ENCODE peak calls at places on chromosomes 3 and 15, in five cellular contexts. G, P, Z, L and V are unnamed samples.

GRCh38 chr3:11818033-11818432 is 28.7 kb downstream of the TAMM41 start:
- DNase-seq in G (no peak), P (no peak), Z (peak; percentile 11), L (no peak), V (no peak)

GRCh38 chr3:155746703-155747102 is 1.8 kb upstream of the PLCH1 start:
- DNase-seq in G (peak; percentile 37), P (no peak), Z (no peak), L (no peak), V (no peak)

GRCh38 chr3:124526601-124527000 is 203.7 kb upstream of the UMPS start:
- DNase-seq in G (no peak), P (no peak), Z (no peak), L (no peak), V (no peak)

GRCh38 chr3:49718419-49719213 is 868 bp downstream of the AMIGO3 start:
- DNase-seq in G (peak; percentile 12), P (peak; percentile 53), Z (no peak), L (no peak), V (peak; percentile 24)

GRCh38 chr15:48112242-48112641 is 8.5 kb upstream of the SLC24A5 start:
- DNase-seq in G (peak; percentile 73), P (no peak), Z (peak; percentile 30), L (no peak), V (peak; percentile 7)

GRCh38 chr15:20341901-20342605 is 199.5 kb downstream of the GOLGA6L6 start:
- DNase-seq in G (peak; percentile 45), P (peak; percentile 86), Z (no peak), L (no peak), V (peak; percentile 23)

GRCh38 chr3:187027531-187027936 is 97.2 kb downstream of the ST6GAL1 start:
- DNase-seq in G (no peak), P (no peak), Z (no peak), L (no peak), V (no peak)

GRCh38 chr3:64900916-64901903 is 213.4 kb upstream of the ADAMTS9 start:
- DNase-seq in G (no peak), P (no peak), Z (peak; percentile 64), L (peak; percentile 39), V (no peak)

GRCh38 chr3:195910499-195910845 is 2.1 kb upstream of the TNK2 start:
- DNase-seq in G (no peak), P (no peak), Z (no peak), L (no peak), V (no peak)

GRCh38 chr3:195909294-195909644 is 918 bp upstream of the TNK2 start:
- DNase-seq in G (peak; percentile 78), P (no peak), Z (peak; percentile 27), L (no peak), V (no peak)

GRCh38 chr3:195908439-195909293 is at the start of gene TNK2:
- DNase-seq in G (peak; percentile 52), P (no peak), Z (no peak), L (no peak), V (peak; percentile 30)

GRCh38 chr3:195911041-195911945 is 2.9 kb upstream of the TNK2 start:
- DNase-seq in G (no peak), P (peak; percentile 34), Z (no peak), L (no peak), V (no peak)

GRCh38 chr3:195909645-195910498 is 1.5 kb upstream of the TNK2 start:
- DNase-seq in G (peak; percentile 88), P (peak; percentile 81), Z (peak; percentile 61), L (peak; percentile 87), V (peak; percentile 81)
- H3K4me1 ChIP-seq in G (peaks cover 19% of the 10 kb centered on the region), P (peaks cover 7% of the 10 kb centered on the region), Z (peaks cover 25% of the 10 kb centered on the region), L (peaks cover 29% of the 10 kb centered on the region), V (peaks cover 35% of the 10 kb centered on the region)

GRCh38 chr3:61965770-61966131 is 404.4 kb downstream of the PTPRG start:
- DNase-seq in G (no peak), P (no peak), Z (no peak), L (no peak), V (no peak)

GRCh38 chr3:61960976-61961375 is 399.6 kb downstream of the PTPRG start:
- DNase-seq in G (no peak), P (no peak), Z (no peak), L (no peak), V (no peak)

GRCh38 chr3:61964566-61964965 is 403.2 kb downstream of the PTPRG start:
- DNase-seq in G (no peak), P (no peak), Z (peak; percentile 6), L (no peak), V (no peak)

GRCh38 chr3:61966200-61966599 is 404.8 kb downstream of the PTPRG start:
- DNase-seq in G (no peak), P (no peak), Z (peak; percentile 4), L (no peak), V (no peak)

DNA sequence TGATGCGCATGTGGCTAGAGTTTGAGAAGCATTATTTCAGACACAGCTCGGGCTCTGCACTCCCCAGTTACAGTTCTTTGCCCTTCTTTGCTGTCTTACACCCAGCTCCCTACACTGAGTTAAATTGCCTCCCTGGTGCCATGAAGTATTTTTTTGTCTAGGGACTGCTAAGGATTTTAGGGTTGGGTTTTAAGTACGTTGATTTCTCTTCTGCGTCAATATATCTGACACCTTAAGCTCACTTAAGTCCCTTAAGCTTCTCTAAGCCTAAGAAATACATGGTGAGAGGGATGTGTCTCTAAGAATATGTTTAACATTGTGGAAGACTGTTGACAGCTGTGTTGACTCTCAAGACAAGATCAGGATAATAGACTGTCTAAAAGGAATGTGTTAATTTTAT is 400.5 kb downstream of the PTPRG start:
- DNase-seq in G (no peak), P (no peak), Z (no peak), L (no peak), V (no peak)
- H3K4me1 ChIP-seq in G (peaks cover 32% of the 10 kb centered on the region), P (no peaks in the 10 kb centered on the region), Z (peaks cover 2% of the 10 kb centered on the region), L (no peaks in the 10 kb centered on the region), V (peaks cover 5% of the 10 kb centered on the region)

DNA sequence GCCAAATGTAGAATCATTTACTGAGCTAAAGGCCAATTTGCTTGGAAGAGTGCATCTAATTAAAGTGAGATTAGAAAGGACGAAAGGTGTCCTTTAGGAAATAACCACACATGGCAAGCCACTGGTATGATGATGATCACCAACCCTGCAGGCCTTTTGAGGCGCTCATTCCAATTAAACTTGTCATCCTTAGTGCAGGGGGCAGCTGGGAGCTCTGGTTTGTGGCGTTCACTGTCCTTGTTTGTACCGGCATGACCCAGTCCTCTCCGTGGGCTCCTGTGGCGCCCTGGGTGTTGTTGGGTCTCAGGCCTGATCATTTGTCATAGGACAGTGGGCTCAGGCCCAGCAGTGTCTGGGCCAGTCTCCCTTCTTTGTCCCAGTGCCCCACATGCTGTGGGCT is 11.0 kb downstream of the LIMD1 start:
- DNase-seq in G (no peak), P (no peak), Z (no peak), L (no peak), V (no peak)
- H3K4me1 ChIP-seq in G (no peaks in the 10 kb centered on the region), P (no peaks in the 10 kb centered on the region), Z (peaks cover 38% of the 10 kb centered on the region), L (peaks cover 34% of the 10 kb centered on the region), V (peaks cover 62% of the 10 kb centered on the region)

GRCh38 chr3:56772926-56773587 is 28.7 kb downstream of the ARHGEF3 start:
- DNase-seq in G (no peak), P (no peak), Z (no peak), L (no peak), V (no peak)
- H3K4me1 ChIP-seq in G (no peaks in the 10 kb centered on the region), P (no peaks in the 10 kb centered on the region), Z (peaks cover 4% of the 10 kb centered on the region), L (peaks cover 34% of the 10 kb centered on the region), V (peaks cover 10% of the 10 kb centered on the region)

DNA sequence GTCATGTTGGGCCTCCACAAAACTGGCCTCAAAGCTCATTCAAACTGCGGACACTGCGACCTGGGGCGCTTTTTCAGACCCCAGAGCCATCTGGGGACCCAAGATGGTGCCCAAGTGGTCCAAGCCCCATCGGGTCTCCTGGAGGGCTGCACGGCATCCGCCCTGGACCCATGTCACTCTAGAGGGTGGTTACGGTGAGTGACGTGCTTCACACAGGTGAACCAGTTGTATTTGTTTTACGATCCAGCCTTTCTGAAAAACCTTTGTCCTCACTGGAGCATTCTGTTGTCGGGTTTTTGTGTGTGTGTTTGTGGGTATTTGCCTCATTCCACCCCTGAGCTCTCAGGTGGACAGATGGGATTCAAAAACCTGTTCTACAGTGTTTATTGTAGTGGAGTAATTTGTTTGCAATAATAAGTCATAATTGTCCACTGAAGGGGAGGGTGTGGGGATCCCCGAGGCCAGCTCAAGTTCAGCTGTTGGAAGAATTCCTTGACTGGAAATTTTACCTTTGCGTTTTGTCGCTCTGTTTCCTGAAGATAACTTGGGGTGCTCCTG is 1.9 kb downstream of the SLC51A start:
- DNase-seq in G (no peak), P (no peak), Z (no peak), L (no peak), V (no peak)
- H3K4me1 ChIP-seq in G (peaks cover 20% of the 10 kb centered on the region), P (no peaks in the 10 kb centered on the region), Z (peaks cover 2% of the 10 kb centered on the region), L (peaks cover 61% of the 10 kb centered on the region), V (peaks cover 7% of the 10 kb centered on the region)

GRCh38 chr3:136750922-136751258 is 1.3 kb downstream of the STAG1 start:
- DNase-seq in G (no peak), P (no peak), Z (peak; percentile 83), L (no peak), V (no peak)

GRCh38 chr3:136750209-136750921 is 1.8 kb downstream of the STAG1 start:
- DNase-seq in G (no peak), P (no peak), Z (no peak), L (peak; percentile 29), V (no peak)

GRCh38 chr3:136751259-136752045 is 726 bp downstream of the STAG1 start:
- DNase-seq in G (peak; percentile 94), P (peak; percentile 64), Z (peak; percentile 73), L (peak; percentile 83), V (peak; percentile 76)

GRCh38 chr3:136752046-136752326 is 192 bp downstream of the STAG1 start:
- DNase-seq in G (peak; percentile 91), P (no peak), Z (no peak), L (no peak), V (no peak)

DNA sequence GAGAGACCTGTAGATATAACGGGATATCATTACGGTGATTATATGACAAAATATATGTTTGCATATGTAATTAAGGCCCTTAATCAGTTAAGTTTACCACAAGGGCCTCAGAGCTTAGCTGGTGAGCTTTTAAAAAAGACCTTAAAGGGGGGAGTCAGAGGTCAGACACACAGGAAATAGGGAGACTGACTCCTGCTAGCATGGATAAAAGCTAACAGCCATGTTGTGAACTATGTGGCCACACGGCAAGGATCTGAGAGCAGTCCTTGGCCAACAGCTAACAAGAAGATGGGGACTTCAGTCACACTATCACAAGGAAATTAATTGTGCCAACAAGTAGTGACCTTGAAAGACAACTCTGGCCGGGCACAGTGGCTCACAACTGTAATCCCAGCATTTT is 3.1 kb downstream of the STAG1 start:
- DNase-seq in G (no peak), P (no peak), Z (no peak), L (no peak), V (no peak)
- H3K4me1 ChIP-seq in G (peaks cover 36% of the 10 kb centered on the region), P (no peaks in the 10 kb centered on the region), Z (peaks cover 3% of the 10 kb centered on the region), L (peaks cover 30% of the 10 kb centered on the region), V (peaks cover 16% of the 10 kb centered on the region)

DNA sequence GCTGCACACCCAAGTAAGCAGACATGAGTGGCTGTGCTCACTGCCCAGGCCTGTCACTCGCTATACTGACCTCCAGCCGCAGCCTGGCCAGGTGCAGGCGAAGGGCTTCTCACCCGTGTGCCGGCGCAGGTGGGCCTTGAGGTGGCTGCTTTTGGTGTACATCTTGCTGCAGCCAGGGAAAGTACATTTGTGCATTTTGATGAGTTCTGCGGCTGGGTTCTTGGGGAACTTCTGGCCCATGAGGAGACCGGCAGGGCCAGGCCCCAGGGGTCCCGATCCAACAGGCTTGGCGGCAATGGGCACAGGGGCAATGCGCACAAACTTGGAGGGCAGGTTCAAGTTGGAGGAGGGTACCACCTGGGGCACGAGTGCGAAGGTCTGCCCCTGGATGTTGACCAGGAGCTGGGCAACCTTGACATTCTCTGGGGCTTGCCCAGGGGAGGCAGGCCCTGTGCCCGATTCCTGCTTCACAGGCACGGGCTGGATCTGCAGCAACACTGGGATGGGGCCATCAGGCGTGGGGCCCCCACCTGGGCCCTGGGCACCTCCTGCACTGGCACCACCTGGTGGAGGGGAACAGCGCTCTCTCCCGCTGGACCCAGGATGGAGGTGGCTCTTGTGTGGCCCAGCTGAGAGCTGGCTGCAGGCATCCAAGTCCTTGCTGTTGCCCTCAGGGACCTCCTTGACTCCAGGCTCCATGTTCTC is 5.3 kb downstream of the KLF15 start:
- DNase-seq in G (no peak), P (no peak), Z (no peak), L (peak; percentile 7), V (no peak)
- H3K4me1 ChIP-seq in G (peaks cover 13% of the 10 kb centered on the region), P (no peaks in the 10 kb centered on the region), Z (peaks cover 3% of the 10 kb centered on the region), L (peaks cover 39% of the 10 kb centered on the region), V (peaks cover 15% of the 10 kb centered on the region)

GRCh38 chr3:70179111-70179510 is 133.3 kb downstream of the MDFIC2 start:
- DNase-seq in G (no peak), P (no peak), Z (no peak), L (no peak), V (no peak)
- H3K4me1 ChIP-seq in G (peaks cover 8% of the 10 kb centered on the region), P (no peaks in the 10 kb centered on the region), Z (no peaks in the 10 kb centered on the region), L (no peaks in the 10 kb centered on the region), V (no peaks in the 10 kb centered on the region)